ENCODE peak calls at places on chromosomes 12 and 14, in five cellular contexts. One of them, this sample, is unnamed.

GRCh38 chr12:75868501-75868900 is 163.1 kb downstream of the PHLDA1 start:
- DNase-seq in Caco-2: no peak
- DNase-seq in activated CD8-positive, alpha-beta memory T cell treated with anti-CD3 and anti-CD28 coated beads for 4 hours: no peak
- DNase-seq in GM10248: no peak
- DNase-seq in effector CD8-positive, alpha-beta T cell: no peak
- DNase-seq in this sample: no peak

GRCh38 chr12:124527861-124528561 is 39.4 kb downstream of the NCOR2 start:
- DNase-seq in Caco-2: no peak
- DNase-seq in activated CD8-positive, alpha-beta memory T cell treated with anti-CD3 and anti-CD28 coated beads for 4 hours: no peak
- DNase-seq in GM10248: no peak
- DNase-seq in effector CD8-positive, alpha-beta T cell: no peak
- DNase-seq in this sample: no peak

GRCh38 chr12:37543131-37543965 is 773.2 kb upstream of the ALG10B start:
- DNase-seq in Caco-2: no peak
- DNase-seq in activated CD8-positive, alpha-beta memory T cell treated with anti-CD3 and anti-CD28 coated beads for 4 hours: no peak
- DNase-seq in GM10248: no peak
- DNase-seq in effector CD8-positive, alpha-beta T cell: no peak
- DNase-seq in this sample: no peak

GRCh38 chr12:47458273-47458672 is 247.6 kb downstream of the RPAP3 start:
- DNase-seq in Caco-2: no peak
- DNase-seq in activated CD8-positive, alpha-beta memory T cell treated with anti-CD3 and anti-CD28 coated beads for 4 hours: no peak
- DNase-seq in GM10248: no peak
- DNase-seq in effector CD8-positive, alpha-beta T cell: no peak
- DNase-seq in this sample: peak

GRCh38 chr14:24852312-24853060 is 197.5 kb downstream of the STXBP6 start:
- DNase-seq in Caco-2: no peak
- DNase-seq in activated CD8-positive, alpha-beta memory T cell treated with anti-CD3 and anti-CD28 coated beads for 4 hours: no peak
- DNase-seq in GM10248: no peak
- DNase-seq in effector CD8-positive, alpha-beta T cell: no peak
- DNase-seq in this sample: no peak

GRCh38 chr14:65412881-65413738 is 580 bp downstream of the FUT8 start:
- DNase-seq in Caco-2: peak
- DNase-seq in activated CD8-positive, alpha-beta memory T cell treated with anti-CD3 and anti-CD28 coated beads for 4 hours: peak
- DNase-seq in GM10248: no peak
- DNase-seq in effector CD8-positive, alpha-beta T cell: no peak
- DNase-seq in this sample: peak

GRCh38 chr12:51923506-51924365 is 16.4 kb downstream of the ACVRL1 start:
- DNase-seq in Caco-2: peak
- DNase-seq in activated CD8-positive, alpha-beta memory T cell treated with anti-CD3 and anti-CD28 coated beads for 4 hours: peak
- DNase-seq in GM10248: peak
- DNase-seq in effector CD8-positive, alpha-beta T cell: peak
- DNase-seq in this sample: peak

GRCh38 chr12:16844875-16845274 is 238.9 kb upstream of the LMO3 start:
- DNase-seq in Caco-2: peak
- DNase-seq in activated CD8-positive, alpha-beta memory T cell treated with anti-CD3 and anti-CD28 coated beads for 4 hours: no peak
- DNase-seq in GM10248: no peak
- DNase-seq in effector CD8-positive, alpha-beta T cell: no peak
- DNase-seq in this sample: no peak

GRCh38 chr14:23567186-23568020 is at the start of gene AP1G2:
- DNase-seq in Caco-2: peak
- DNase-seq in activated CD8-positive, alpha-beta memory T cell treated with anti-CD3 and anti-CD28 coated beads for 4 hours: peak
- DNase-seq in GM10248: peak
- DNase-seq in effector CD8-positive, alpha-beta T cell: peak
- DNase-seq in this sample: peak

GRCh38 chr14:76696361-76696760 is 64.9 kb upstream of the VASH1 start:
- DNase-seq in Caco-2: no peak
- DNase-seq in activated CD8-positive, alpha-beta memory T cell treated with anti-CD3 and anti-CD28 coated beads for 4 hours: no peak
- DNase-seq in GM10248: no peak
- DNase-seq in effector CD8-positive, alpha-beta T cell: no peak
- DNase-seq in this sample: no peak

GRCh38 chr12:104519190-104519857 is 62.6 kb downstream of the CHST11 start:
- DNase-seq in Caco-2: no peak
- DNase-seq in activated CD8-positive, alpha-beta memory T cell treated with anti-CD3 and anti-CD28 coated beads for 4 hours: peak
- DNase-seq in GM10248: no peak
- DNase-seq in effector CD8-positive, alpha-beta T cell: no peak
- DNase-seq in this sample: no peak

GRCh38 chr14:85948163-85948562 is 418.2 kb downstream of the FLRT2 start:
- DNase-seq in Caco-2: no peak
- DNase-seq in activated CD8-positive, alpha-beta memory T cell treated with anti-CD3 and anti-CD28 coated beads for 4 hours: no peak
- DNase-seq in GM10248: no peak
- DNase-seq in effector CD8-positive, alpha-beta T cell: no peak
- DNase-seq in this sample: no peak

GRCh38 chr14:24883571-24883970 is 166.4 kb downstream of the STXBP6 start:
- DNase-seq in Caco-2: no peak
- DNase-seq in activated CD8-positive, alpha-beta memory T cell treated with anti-CD3 and anti-CD28 coated beads for 4 hours: no peak
- DNase-seq in GM10248: no peak
- DNase-seq in effector CD8-positive, alpha-beta T cell: no peak
- DNase-seq in this sample: no peak